ENCODE peak calls at places on chromosomes 4 and X, in eight cellular contexts. Q is WTC11, U is nucleus accumbens, J is tibial nerve, S is GM03348, R is HFF-Myc, F is AG10803, I is AG08396. Y is an unnamed sample.

GRCh38 chrX:154398668-154399526 is 720 bp downstream of the RPL10 start:
- DNase-seq in Q (peak), U (peak), J (peak), S (peak), R (no peak), F (peak), I (no peak), Y (peak)

GRCh38 chr4:79651516-79651915 is 243.5 kb upstream of the GK2 start:
- DNase-seq in Q (no peak), U (no peak), J (no peak), S (no peak), R (no peak), F (peak), I (no peak), Y (no peak)

GRCh38 chrX:34483980-34484379 is 173.1 kb downstream of the TMEM47 start:
- DNase-seq in Q (no peak), U (no peak), J (no peak), S (no peak), R (no peak), F (no peak), I (no peak), Y (no peak)

GRCh38 chr4:159281781-159282180 is 178.9 kb downstream of the RAPGEF2 start:
- DNase-seq in Q (no peak), U (no peak), J (no peak), S (peak), R (no peak), F (no peak), I (no peak), Y (peak)

GRCh38 chr4:80017125-80017854 is 55.7 kb downstream of the ANTXR2 start:
- DNase-seq in Q (no peak), U (no peak), J (no peak), S (peak), R (peak), F (peak), I (peak), Y (peak)

GRCh38 chr4:48346594-48346993 is 5.3 kb downstream of the SLAIN2 start:
- DNase-seq in Q (no peak), U (no peak), J (no peak), S (no peak), R (no peak), F (no peak), I (no peak), Y (no peak)

GRCh38 chr4:156422576-156422975 is 468.9 kb upstream of the CTSO start:
- DNase-seq in Q (no peak), U (no peak), J (no peak), S (peak), R (no peak), F (peak), I (no peak), Y (peak)

GRCh38 chr4:105944535-105944934 is 49.3 kb downstream of the NPNT start:
- DNase-seq in Q (no peak), U (no peak), J (no peak), S (peak), R (no peak), F (peak), I (peak), Y (peak)

GRCh38 chr4:180635276-180635675 is 1607.9 kb upstream of the TENM3 start:
- DNase-seq in Q (peak), U (no peak), J (no peak), S (no peak), R (no peak), F (no peak), I (no peak), Y (no peak)

GRCh38 chr4:45692131-45692530 is 431.7 kb downstream of the GABRG1 start:
- DNase-seq in Q (no peak), U (no peak), J (no peak), S (no peak), R (no peak), F (no peak), I (no peak), Y (no peak)

GRCh38 chrX:78111140-78111931 is 7.3 kb downstream of the PGK1 start:
- DNase-seq in Q (peak), U (no peak), J (no peak), S (no peak), R (no peak), F (no peak), I (no peak), Y (no peak)

GRCh38 chr4:123409301-123409700 is 12.7 kb downstream of the SPRY1 start:
- DNase-seq in Q (no peak), U (no peak), J (no peak), S (peak), R (no peak), F (peak), I (no peak), Y (no peak)

GRCh38 chrX:42519666-42520231 is 258.2 kb downstream of the PPP1R2C start:
- DNase-seq in Q (no peak), U (no peak), J (no peak), S (peak), R (peak), F (peak), I (peak), Y (peak)

GRCh38 chr4:62670509-62670908 is 1470.4 kb downstream of the ADGRL3 start:
- DNase-seq in Q (no peak), U (no peak), J (no peak), S (no peak), R (no peak), F (no peak), I (no peak), Y (no peak)

GRCh38 chr4:139410312-139410711 is 43.6 kb upstream of the RAB33B start:
- DNase-seq in Q (no peak), U (no peak), J (no peak), S (no peak), R (no peak), F (no peak), I (no peak), Y (no peak)

GRCh38 chr4:57865264-57865663 is 755.1 kb upstream of the IGFBP7 start:
- DNase-seq in Q (no peak), U (no peak), J (no peak), S (no peak), R (no peak), F (no peak), I (no peak), Y (no peak)

GRCh38 chr4:37450309-37450708 is 205.8 kb downstream of the NWD2 start:
- DNase-seq in Q (no peak), U (no peak), J (no peak), S (no peak), R (no peak), F (no peak), I (no peak), Y (no peak)

GRCh38 chr4:16029329-16029728 is 54.5 kb downstream of the PROM1 start:
- DNase-seq in Q (no peak), U (no peak), J (no peak), S (peak), R (peak), F (peak), I (peak), Y (peak)

GRCh38 chr4:32031026-32031425 is 1310.9 kb downstream of the PCDH7 start:
- DNase-seq in Q (no peak), U (no peak), J (no peak), S (no peak), R (no peak), F (no peak), I (no peak), Y (no peak)

GRCh38 chr4:28007693-28008092 is 1147.1 kb downstream of the STIM2 start:
- DNase-seq in Q (no peak), U (no peak), J (no peak), S (no peak), R (no peak), F (no peak), I (no peak), Y (no peak)

GRCh38 chr4:137278431-137278830 is 253.9 kb downstream of the PCDH18 start:
- DNase-seq in Q (no peak), U (no peak), J (no peak), S (no peak), R (no peak), F (no peak), I (no peak), Y (no peak)

GRCh38 chr4:65665951-65666523 is 4.3 kb downstream of the EPHA5 start:
- DNase-seq in Q (no peak), U (no peak), J (no peak), S (no peak), R (no peak), F (no peak), I (peak), Y (no peak)

GRCh38 chr4:88697113-88697512 is 516 bp downstream of the NAP1L5 start:
- DNase-seq in Q (no peak), U (no peak), J (peak), S (peak), R (no peak), F (peak), I (peak), Y (peak)

GRCh38 chrX:110210417-110211139 is 107.3 kb downstream of the AMMECR1 start:
- DNase-seq in Q (no peak), U (no peak), J (no peak), S (peak), R (peak), F (peak), I (peak), Y (peak)

GRCh38 chr4:39970559-39971270 is 7.0 kb downstream of the PDS5A start:
- DNase-seq in Q (peak), U (no peak), J (no peak), S (no peak), R (no peak), F (no peak), I (no peak), Y (peak)

GRCh38 chr4:1538096-1538410 is 131.8 kb upstream of the NKX1-1 start:
- DNase-seq in Q (no peak), U (no peak), J (no peak), S (no peak), R (no peak), F (no peak), I (no peak), Y (no peak)

GRCh38 chr4:6591305-6591704 is 16.3 kb downstream of the MAN2B2 start:
- DNase-seq in Q (no peak), U (no peak), J (no peak), S (no peak), R (no peak), F (no peak), I (no peak), Y (no peak)

GRCh38 chr4:176545886-176546285 is 226.1 kb downstream of the SPCS3 start:
- DNase-seq in Q (no peak), U (no peak), J (no peak), S (no peak), R (no peak), F (no peak), I (no peak), Y (peak)

GRCh38 chr4:2812600-2812932 is 19.7 kb downstream of the SH3BP2 start:
- DNase-seq in Q (no peak), U (no peak), J (no peak), S (peak), R (no peak), F (no peak), I (no peak), Y (peak)

GRCh38 chr4:52200339-52200725 is 149.2 kb downstream of the SPATA18 start:
- DNase-seq in Q (no peak), U (no peak), J (no peak), S (no peak), R (no peak), F (no peak), I (no peak), Y (no peak)

GRCh38 chrX:136856527-136856926 is 24.0 kb downstream of the RBMX start:
- DNase-seq in Q (no peak), U (no peak), J (no peak), S (no peak), R (no peak), F (no peak), I (no peak), Y (no peak)

GRCh38 chrX:119226431-119226830 is 9.7 kb upstream of the PGRMC1 start:
- DNase-seq in Q (no peak), U (no peak), J (no peak), S (no peak), R (no peak), F (no peak), I (no peak), Y (no peak)

GRCh38 chr4:40662962-40663604 is 33.4 kb upstream of the RBM47 start:
- DNase-seq in Q (no peak), U (no peak), J (no peak), S (peak), R (no peak), F (peak), I (peak), Y (peak)

GRCh38 chr4:128268970-128269369 is 18.6 kb downstream of the PGRMC2 start:
- DNase-seq in Q (no peak), U (no peak), J (no peak), S (no peak), R (no peak), F (no peak), I (no peak), Y (no peak)

GRCh38 chr4:130233377-130234047 is 1137.6 kb downstream of the C4orf33 start:
- DNase-seq in Q (no peak), U (no peak), J (no peak), S (no peak), R (no peak), F (no peak), I (no peak), Y (no peak)

GRCh38 chrX:104112326-104112951 is at the start of gene ZCCHC18:
- DNase-seq in Q (peak), U (peak), J (no peak), S (peak), R (no peak), F (peak), I (peak), Y (peak)

GRCh38 chr4:3780347-3781171 is 14.4 kb downstream of the ADRA2C start:
- DNase-seq in Q (no peak), U (no peak), J (no peak), S (no peak), R (no peak), F (no peak), I (no peak), Y (no peak)

GRCh38 chr4:6332042-6332668 is 62.5 kb downstream of the WFS1 start:
- DNase-seq in Q (peak), U (peak), J (no peak), S (peak), R (no peak), F (peak), I (peak), Y (peak)

GRCh38 chr4:110091426-110091825 is 107.0 kb downstream of the ELOVL6 start:
- DNase-seq in Q (no peak), U (no peak), J (no peak), S (peak), R (peak), F (peak), I (peak), Y (peak)

GRCh38 chr4:40486534-40486933 is 143.1 kb downstream of the RBM47 start:
- DNase-seq in Q (no peak), U (no peak), J (no peak), S (peak), R (peak), F (peak), I (no peak), Y (peak)

Y was measured in EH.